ENCODE peak calls at places on chromosomes 16 and 17, in eight cellular contexts. One of them, this sample, is unnamed. For H3K4me1 and H3K27me3, the result is how much of the 10 kb centered on the place peaks cover.

GRCh38 chr16:21653571-21653970 is 1.2 kb upstream of the IGSF6 start:
- DNase-seq in HCT116: no peak
- DNase-seq in MM.1S: no peak
- DNase-seq in prostate gland: no peak
- DNase-seq in ovary: no peak
- DNase-seq in uterus: no peak
- DNase-seq in tibial artery: no peak
- DNase-seq in lower lobe of right lung: no peak
- DNase-seq in this sample: no peak

GRCh38 chr17:82752371-82753200 is 721 bp downstream of the TBCD start:
- DNase-seq in lower lobe of right lung: peak
- DNase-seq in HCT116: no peak
- DNase-seq in tibial artery: no peak
- DNase-seq in MM.1S: peak
- DNase-seq in ovary: peak
- DNase-seq in prostate gland: no peak
- DNase-seq in uterus: no peak
- DNase-seq in this sample: no peak

GRCh38 chr16:89360760-89361435 is 129.5 kb downstream of the ANKRD11 start:
- DNase-seq in lower lobe of right lung: no peak
- DNase-seq in MM.1S: no peak
- DNase-seq in prostate gland: no peak
- DNase-seq in ovary: no peak
- DNase-seq in uterus: no peak
- DNase-seq in HCT116: no peak
- DNase-seq in tibial artery: no peak
- DNase-seq in this sample: peak

GRCh38 chr17:29400818-29401217 is 10.7 kb downstream of the TAOK1 start:
- DNase-seq in HCT116: no peak
- DNase-seq in prostate gland: no peak
- DNase-seq in lower lobe of right lung: no peak
- DNase-seq in MM.1S: no peak
- DNase-seq in uterus: no peak
- DNase-seq in tibial artery: no peak
- DNase-seq in ovary: no peak
- DNase-seq in this sample: no peak

GRCh38 chr17:22514315-22514714 is 822.0 kb downstream of the KCNJ18 start:
- DNase-seq in ovary: no peak
- DNase-seq in uterus: no peak
- DNase-seq in tibial artery: no peak
- DNase-seq in lower lobe of right lung: no peak
- DNase-seq in HCT116: no peak
- DNase-seq in MM.1S: no peak
- DNase-seq in prostate gland: no peak
- DNase-seq in this sample: no peak

GRCh38 chr17:78365561-78366108 is 5.8 kb upstream of the SOCS3 start:
- DNase-seq in ovary: peak
- DNase-seq in lower lobe of right lung: no peak
- DNase-seq in tibial artery: no peak
- DNase-seq in HCT116: no peak
- DNase-seq in MM.1S: no peak
- DNase-seq in prostate gland: no peak
- DNase-seq in uterus: no peak
- DNase-seq in this sample: no peak

GRCh38 chr17:71983828-71984227 is 137.0 kb upstream of the SOX9 start:
- DNase-seq in prostate gland: no peak
- DNase-seq in tibial artery: no peak
- DNase-seq in MM.1S: no peak
- DNase-seq in HCT116: no peak
- DNase-seq in lower lobe of right lung: no peak
- DNase-seq in ovary: no peak
- DNase-seq in uterus: no peak
- DNase-seq in this sample: no peak

GRCh38 chr16:27127293-27127692 is 60.6 kb downstream of the C16orf82 start:
- DNase-seq in uterus: no peak
- DNase-seq in tibial artery: no peak
- DNase-seq in ovary: no peak
- DNase-seq in MM.1S: no peak
- DNase-seq in lower lobe of right lung: no peak
- DNase-seq in prostate gland: no peak
- DNase-seq in HCT116: no peak
- DNase-seq in this sample: no peak

GRCh38 chr17:35094902-35095301 is 24.8 kb downstream of the RAD51D start:
- DNase-seq in uterus: no peak
- DNase-seq in tibial artery: no peak
- DNase-seq in lower lobe of right lung: no peak
- DNase-seq in ovary: no peak
- DNase-seq in HCT116: peak
- DNase-seq in prostate gland: no peak
- DNase-seq in MM.1S: no peak
- DNase-seq in this sample: no peak

GRCh38 chr16:10250137-10250850 is 68.1 kb upstream of the GRIN2A start:
- DNase-seq in tibial artery: no peak
- DNase-seq in HCT116: peak
- DNase-seq in prostate gland: peak
- DNase-seq in uterus: no peak
- DNase-seq in lower lobe of right lung: no peak
- DNase-seq in MM.1S: no peak
- DNase-seq in ovary: no peak
- DNase-seq in this sample: no peak

GRCh38 chr17:48555616-48556533 is 11.0 kb upstream of the HOXB2 start:
- DNase-seq in ovary: no peak
- DNase-seq in MM.1S: no peak
- DNase-seq in lower lobe of right lung: no peak
- DNase-seq in uterus: no peak
- DNase-seq in prostate gland: peak
- DNase-seq in HCT116: no peak
- DNase-seq in tibial artery: no peak
- DNase-seq in this sample: no peak

GRCh38 chr16:24315343-24315742 is 59.2 kb downstream of the CACNG3 start:
- DNase-seq in MM.1S: no peak
- DNase-seq in ovary: no peak
- DNase-seq in uterus: no peak
- DNase-seq in HCT116: no peak
- DNase-seq in lower lobe of right lung: no peak
- DNase-seq in tibial artery: no peak
- DNase-seq in prostate gland: no peak
- DNase-seq in this sample: no peak

GRCh38 chr16:14487579-14487978 is 142.5 kb downstream of the PARN start:
- DNase-seq in lower lobe of right lung: no peak
- DNase-seq in uterus: no peak
- DNase-seq in prostate gland: no peak
- DNase-seq in MM.1S: no peak
- DNase-seq in HCT116: no peak
- DNase-seq in ovary: no peak
- DNase-seq in tibial artery: no peak
- DNase-seq in this sample: no peak

GRCh38 chr16:2745961-2746360 is 6.5 kb upstream of the SRRM2 start:
- DNase-seq in tibial artery: no peak
- DNase-seq in prostate gland: no peak
- DNase-seq in HCT116: no peak
- DNase-seq in lower lobe of right lung: peak
- DNase-seq in ovary: no peak
- DNase-seq in MM.1S: no peak
- DNase-seq in uterus: no peak
- DNase-seq in this sample: no peak

GRCh38 chr17:83161298-83162034 is 82.1 kb downstream of the METRNL start:
- DNase-seq in uterus: peak
- DNase-seq in tibial artery: no peak
- DNase-seq in prostate gland: peak
- DNase-seq in HCT116: no peak
- DNase-seq in lower lobe of right lung: no peak
- DNase-seq in MM.1S: no peak
- DNase-seq in ovary: peak
- DNase-seq in this sample: no peak

GRCh38 chr16:50444546-50444945 is 75.8 kb upstream of the BRD7 start:
- DNase-seq in ovary: no peak
- DNase-seq in uterus: no peak
- DNase-seq in tibial artery: no peak
- DNase-seq in lower lobe of right lung: no peak
- DNase-seq in MM.1S: no peak
- DNase-seq in prostate gland: no peak
- DNase-seq in HCT116: no peak
- DNase-seq in this sample: no peak
- H3K4me1 ChIP-seq in ovary: under half
- H3K4me1 ChIP-seq in uterus: under half
- H3K4me1 ChIP-seq in tibial artery: under half
- H3K4me1 ChIP-seq in lower lobe of right lung: under half
- H3K4me1 ChIP-seq in MM.1S: under half
- H3K4me1 ChIP-seq in prostate gland: under half
- H3K4me1 ChIP-seq in HCT116: under half
- H3K4me1 ChIP-seq in this sample: under half

GRCh38 chr17:50173335-50173941 is 7.6 kb downstream of the SGCA start:
- DNase-seq in HCT116: no peak
- DNase-seq in prostate gland: no peak
- DNase-seq in lower lobe of right lung: no peak
- DNase-seq in uterus: peak
- DNase-seq in MM.1S: no peak
- DNase-seq in tibial artery: peak
- DNase-seq in ovary: peak
- DNase-seq in this sample: peak

GRCh38 chr17:50172130-50172529 is 6.3 kb downstream of the SGCA start:
- DNase-seq in uterus: no peak
- DNase-seq in MM.1S: no peak
- DNase-seq in HCT116: no peak
- DNase-seq in ovary: no peak
- DNase-seq in lower lobe of right lung: no peak
- DNase-seq in prostate gland: no peak
- DNase-seq in tibial artery: no peak
- DNase-seq in this sample: no peak

GRCh38 chr17:50169881-50170459 is 4.2 kb downstream of the SGCA start:
- DNase-seq in uterus: no peak
- DNase-seq in tibial artery: no peak
- DNase-seq in ovary: no peak
- DNase-seq in prostate gland: no peak
- DNase-seq in lower lobe of right lung: peak
- DNase-seq in HCT116: no peak
- DNase-seq in MM.1S: no peak
- DNase-seq in this sample: no peak

GRCh38 chr17:50170662-50171370 is 5.0 kb downstream of the SGCA start:
- DNase-seq in uterus: no peak
- DNase-seq in lower lobe of right lung: no peak
- DNase-seq in prostate gland: no peak
- DNase-seq in ovary: no peak
- DNase-seq in MM.1S: peak
- DNase-seq in HCT116: no peak
- DNase-seq in tibial artery: no peak
- DNase-seq in this sample: no peak

DNA sequence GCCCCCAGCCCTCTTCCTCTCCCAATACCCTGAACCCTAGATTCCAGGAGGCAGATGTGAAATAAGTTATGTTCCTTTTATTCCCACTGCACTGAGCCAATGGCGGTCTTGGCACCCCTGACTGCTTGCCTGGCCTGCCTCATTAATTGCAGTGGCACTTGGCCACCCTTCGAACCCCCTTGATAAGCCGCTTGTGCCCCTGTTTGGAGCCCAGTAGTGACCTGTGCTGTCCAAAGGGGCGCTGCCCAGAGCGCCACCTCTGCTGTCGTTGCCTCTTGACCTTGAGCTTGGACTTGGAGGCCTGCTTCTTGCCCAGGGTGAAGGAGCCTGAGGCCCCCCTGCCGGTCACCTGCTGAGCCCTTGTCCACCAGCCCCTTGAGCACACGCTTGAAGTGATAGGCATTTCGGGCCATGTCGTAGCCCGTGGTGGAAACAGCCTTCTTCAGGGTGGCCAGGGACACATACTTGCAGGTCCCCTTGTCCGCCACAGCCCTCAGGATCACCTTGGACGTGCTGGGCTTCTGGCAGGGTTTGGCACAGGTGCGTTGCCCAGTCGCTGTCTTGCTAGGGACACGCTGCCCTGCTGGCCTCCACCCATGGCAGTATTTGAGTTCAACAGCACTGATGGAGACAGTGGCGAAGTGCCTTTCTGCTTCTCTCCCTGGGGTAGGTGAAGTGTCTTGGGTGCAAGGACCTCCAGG is 5.7 kb downstream of the SGCA start:
- DNase-seq in uterus: no peak
- DNase-seq in tibial artery: no peak
- DNase-seq in MM.1S: no peak
- DNase-seq in prostate gland: no peak
- DNase-seq in ovary: no peak
- DNase-seq in HCT116: no peak
- DNase-seq in lower lobe of right lung: no peak
- DNase-seq in this sample: no peak
- H3K4me3 ChIP-seq in uterus: no peak
- H3K4me3 ChIP-seq in tibial artery: no peak
- H3K4me3 ChIP-seq in MM.1S: no peak
- H3K4me3 ChIP-seq in prostate gland: no peak
- H3K4me3 ChIP-seq in ovary: no peak
- H3K4me3 ChIP-seq in HCT116: no peak
- H3K4me3 ChIP-seq in lower lobe of right lung: no peak
- H3K4me3 ChIP-seq in this sample: no peak

DNA sequence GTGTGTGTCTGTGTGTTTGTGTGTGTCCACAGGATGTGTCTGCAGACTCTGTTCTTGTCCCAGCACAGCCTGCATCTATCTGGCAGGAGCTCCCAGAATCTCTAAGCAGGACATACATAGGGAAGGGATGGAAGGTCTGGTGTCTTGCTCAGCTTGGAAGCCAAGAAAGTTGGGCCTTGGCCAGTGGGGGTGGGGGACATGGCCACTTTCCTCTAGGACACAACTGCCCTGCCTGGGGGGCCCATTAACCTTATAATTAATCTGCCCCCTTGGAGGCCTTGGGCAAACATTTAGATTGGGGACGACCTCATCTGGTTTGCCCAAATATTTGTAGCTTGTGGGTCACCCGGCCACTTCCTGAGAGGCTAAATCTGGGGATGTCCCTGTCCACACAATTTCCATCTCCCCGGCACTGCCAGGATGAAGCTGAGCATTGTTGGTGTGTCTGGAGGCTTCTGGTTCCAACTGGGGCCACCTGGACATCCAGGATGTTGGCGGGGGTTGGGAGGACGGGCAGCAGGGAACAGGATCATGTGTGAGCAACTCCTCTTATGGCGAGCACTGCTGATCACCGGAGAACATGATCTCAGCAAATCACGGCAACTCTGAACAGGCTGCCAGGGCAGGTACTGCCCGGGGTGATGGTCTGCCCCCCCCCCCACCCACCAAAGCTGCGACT is 17.2 kb upstream of the FOXF1 start:
- DNase-seq in ovary: no peak
- DNase-seq in uterus: no peak
- DNase-seq in HCT116: no peak
- DNase-seq in lower lobe of right lung: no peak
- DNase-seq in prostate gland: no peak
- DNase-seq in tibial artery: no peak
- DNase-seq in MM.1S: no peak
- DNase-seq in this sample: no peak
- H3K27me3 ChIP-seq in ovary: under half
- H3K27me3 ChIP-seq in uterus: under half
- H3K27me3 ChIP-seq in HCT116: half or more
- H3K27me3 ChIP-seq in lower lobe of right lung: half or more
- H3K27me3 ChIP-seq in prostate gland: under half
- H3K27me3 ChIP-seq in tibial artery: under half
- H3K27me3 ChIP-seq in MM.1S: under half
- H3K27me3 ChIP-seq in this sample: under half

GRCh38 chr16:8958344-8958808 is 5.3 kb downstream of the USP7 start:
- DNase-seq in ovary: no peak
- DNase-seq in uterus: peak
- DNase-seq in prostate gland: no peak
- DNase-seq in HCT116: no peak
- DNase-seq in tibial artery: peak
- DNase-seq in lower lobe of right lung: no peak
- DNase-seq in MM.1S: no peak
- DNase-seq in this sample: peak
- H3K4me1 ChIP-seq in ovary: under half
- H3K4me1 ChIP-seq in uterus: under half
- H3K4me1 ChIP-seq in prostate gland: under half
- H3K4me1 ChIP-seq in HCT116: half or more
- H3K4me1 ChIP-seq in tibial artery: half or more
- H3K4me1 ChIP-seq in lower lobe of right lung: half or more
- H3K4me1 ChIP-seq in MM.1S: under half
- H3K4me1 ChIP-seq in this sample: half or more

This sample was measured in CD4-positive, alpha-beta memory T cell.